ENCODE peak calls at places on chromosomes 6 and 20, in nine cellular contexts. One of them, this sample, is unnamed.

GRCh38 chr6:87766211-87766610 is 64.2 kb upstream of the AKIRIN2 start:
- DNase-seq in naive thymus-derived CD8-positive, alpha-beta T cell: no peak
- DNase-seq in NCI-H1092 treated with DMSO at 0.1 percent for 48 hours: no peak
- DNase-seq in EL: no peak
- DNase-seq in lung microvascular endothelial cell: no peak
- DNase-seq in CD4-positive, alpha-beta memory T cell: no peak
- DNase-seq in SK-MEL-5: no peak
- DNase-seq in NCI-H748 treated with DMSO at 0.1 percent for 48 hours: no peak
- DNase-seq in GF-D8: no peak
- DNase-seq in this sample: no peak

GRCh38 chr6:3330199-3330598 is 71.5 kb downstream of the PSMG4 start:
- DNase-seq in naive thymus-derived CD8-positive, alpha-beta T cell: no peak
- DNase-seq in CD4-positive, alpha-beta memory T cell: no peak
- DNase-seq in EL: no peak
- DNase-seq in NCI-H1092 treated with DMSO at 0.1 percent for 48 hours: no peak
- DNase-seq in SK-MEL-5: no peak
- DNase-seq in NCI-H748 treated with DMSO at 0.1 percent for 48 hours: no peak
- DNase-seq in GF-D8: no peak
- DNase-seq in lung microvascular endothelial cell: no peak
- DNase-seq in this sample: no peak

GRCh38 chr6:69796627-69797390 is at the start of gene LMBRD1:
- DNase-seq in naive thymus-derived CD8-positive, alpha-beta T cell: peak
- DNase-seq in EL: peak
- DNase-seq in NCI-H1092 treated with DMSO at 0.1 percent for 48 hours: peak
- DNase-seq in NCI-H748 treated with DMSO at 0.1 percent for 48 hours: peak
- DNase-seq in SK-MEL-5: peak
- DNase-seq in CD4-positive, alpha-beta memory T cell: peak
- DNase-seq in GF-D8: peak
- DNase-seq in lung microvascular endothelial cell: peak
- DNase-seq in this sample: peak

GRCh38 chr6:119361209-119361608 is 11.6 kb upstream of the MAN1A1 start:
- DNase-seq in lung microvascular endothelial cell: no peak
- DNase-seq in NCI-H1092 treated with DMSO at 0.1 percent for 48 hours: no peak
- DNase-seq in NCI-H748 treated with DMSO at 0.1 percent for 48 hours: no peak
- DNase-seq in EL: no peak
- DNase-seq in CD4-positive, alpha-beta memory T cell: no peak
- DNase-seq in SK-MEL-5: no peak
- DNase-seq in GF-D8: no peak
- DNase-seq in naive thymus-derived CD8-positive, alpha-beta T cell: no peak
- DNase-seq in this sample: no peak

GRCh38 chr20:33701629-33702450 is 15.7 kb upstream of the E2F1 start:
- DNase-seq in lung microvascular endothelial cell: no peak
- DNase-seq in GF-D8: no peak
- DNase-seq in CD4-positive, alpha-beta memory T cell: no peak
- DNase-seq in EL: no peak
- DNase-seq in NCI-H1092 treated with DMSO at 0.1 percent for 48 hours: no peak
- DNase-seq in SK-MEL-5: no peak
- DNase-seq in NCI-H748 treated with DMSO at 0.1 percent for 48 hours: no peak
- DNase-seq in naive thymus-derived CD8-positive, alpha-beta T cell: no peak
- DNase-seq in this sample: no peak

GRCh38 chr6:98931710-98932109 is 16.0 kb downstream of the FBXL4 start:
- DNase-seq in EL: no peak
- DNase-seq in SK-MEL-5: no peak
- DNase-seq in naive thymus-derived CD8-positive, alpha-beta T cell: no peak
- DNase-seq in NCI-H1092 treated with DMSO at 0.1 percent for 48 hours: peak
- DNase-seq in NCI-H748 treated with DMSO at 0.1 percent for 48 hours: no peak
- DNase-seq in lung microvascular endothelial cell: no peak
- DNase-seq in GF-D8: no peak
- DNase-seq in CD4-positive, alpha-beta memory T cell: no peak
- DNase-seq in this sample: no peak

GRCh38 chr6:1059596-1059995 is 252.3 kb upstream of the FOXQ1 start:
- DNase-seq in SK-MEL-5: peak
- DNase-seq in CD4-positive, alpha-beta memory T cell: no peak
- DNase-seq in EL: no peak
- DNase-seq in lung microvascular endothelial cell: no peak
- DNase-seq in NCI-H748 treated with DMSO at 0.1 percent for 48 hours: no peak
- DNase-seq in NCI-H1092 treated with DMSO at 0.1 percent for 48 hours: no peak
- DNase-seq in GF-D8: no peak
- DNase-seq in naive thymus-derived CD8-positive, alpha-beta T cell: no peak
- DNase-seq in this sample: no peak

GRCh38 chr6:74431873-74432272 is 735.9 kb downstream of the CD109 start:
- DNase-seq in GF-D8: no peak
- DNase-seq in NCI-H748 treated with DMSO at 0.1 percent for 48 hours: no peak
- DNase-seq in naive thymus-derived CD8-positive, alpha-beta T cell: no peak
- DNase-seq in NCI-H1092 treated with DMSO at 0.1 percent for 48 hours: no peak
- DNase-seq in EL: peak
- DNase-seq in SK-MEL-5: no peak
- DNase-seq in CD4-positive, alpha-beta memory T cell: no peak
- DNase-seq in lung microvascular endothelial cell: no peak
- DNase-seq in this sample: no peak

GRCh38 chr20:35901678-35902544 is 52.4 kb downstream of the SCAND1 start:
- DNase-seq in EL: peak
- DNase-seq in NCI-H748 treated with DMSO at 0.1 percent for 48 hours: no peak
- DNase-seq in lung microvascular endothelial cell: peak
- DNase-seq in SK-MEL-5: no peak
- DNase-seq in CD4-positive, alpha-beta memory T cell: no peak
- DNase-seq in GF-D8: peak
- DNase-seq in NCI-H1092 treated with DMSO at 0.1 percent for 48 hours: no peak
- DNase-seq in naive thymus-derived CD8-positive, alpha-beta T cell: no peak
- DNase-seq in this sample: peak

GRCh38 chr20:276620-277495 is 13.7 kb downstream of the C20orf96 start:
- DNase-seq in lung microvascular endothelial cell: no peak
- DNase-seq in CD4-positive, alpha-beta memory T cell: no peak
- DNase-seq in NCI-H748 treated with DMSO at 0.1 percent for 48 hours: no peak
- DNase-seq in GF-D8: no peak
- DNase-seq in EL: no peak
- DNase-seq in NCI-H1092 treated with DMSO at 0.1 percent for 48 hours: no peak
- DNase-seq in naive thymus-derived CD8-positive, alpha-beta T cell: no peak
- DNase-seq in SK-MEL-5: no peak
- DNase-seq in this sample: no peak

GRCh38 chr6:53529324-53530036 is 15.4 kb downstream of the GCLC start:
- DNase-seq in NCI-H748 treated with DMSO at 0.1 percent for 48 hours: no peak
- DNase-seq in naive thymus-derived CD8-positive, alpha-beta T cell: no peak
- DNase-seq in EL: no peak
- DNase-seq in NCI-H1092 treated with DMSO at 0.1 percent for 48 hours: no peak
- DNase-seq in SK-MEL-5: no peak
- DNase-seq in CD4-positive, alpha-beta memory T cell: no peak
- DNase-seq in GF-D8: no peak
- DNase-seq in lung microvascular endothelial cell: no peak
- DNase-seq in this sample: no peak

GRCh38 chr6:37693546-37694250 is 4.0 kb downstream of the MDGA1 start:
- DNase-seq in EL: no peak
- DNase-seq in NCI-H748 treated with DMSO at 0.1 percent for 48 hours: no peak
- DNase-seq in SK-MEL-5: no peak
- DNase-seq in GF-D8: no peak
- DNase-seq in NCI-H1092 treated with DMSO at 0.1 percent for 48 hours: no peak
- DNase-seq in naive thymus-derived CD8-positive, alpha-beta T cell: no peak
- DNase-seq in lung microvascular endothelial cell: no peak
- DNase-seq in CD4-positive, alpha-beta memory T cell: no peak
- DNase-seq in this sample: no peak

GRCh38 chr6:20661721-20662120 is 127.5 kb downstream of the CDKAL1 start:
- DNase-seq in GF-D8: no peak
- DNase-seq in NCI-H1092 treated with DMSO at 0.1 percent for 48 hours: no peak
- DNase-seq in NCI-H748 treated with DMSO at 0.1 percent for 48 hours: peak
- DNase-seq in SK-MEL-5: peak
- DNase-seq in naive thymus-derived CD8-positive, alpha-beta T cell: no peak
- DNase-seq in EL: no peak
- DNase-seq in lung microvascular endothelial cell: peak
- DNase-seq in CD4-positive, alpha-beta memory T cell: no peak
- DNase-seq in this sample: peak

GRCh38 chr20:31698803-31699718 is 23.6 kb downstream of the BCL2L1 start:
- DNase-seq in EL: peak
- DNase-seq in naive thymus-derived CD8-positive, alpha-beta T cell: no peak
- DNase-seq in GF-D8: peak
- DNase-seq in NCI-H1092 treated with DMSO at 0.1 percent for 48 hours: no peak
- DNase-seq in CD4-positive, alpha-beta memory T cell: no peak
- DNase-seq in lung microvascular endothelial cell: peak
- DNase-seq in NCI-H748 treated with DMSO at 0.1 percent for 48 hours: no peak
- DNase-seq in SK-MEL-5: peak
- DNase-seq in this sample: peak

GRCh38 chr6:22003219-22003779 is 293.5 kb downstream of the PRL start:
- DNase-seq in NCI-H748 treated with DMSO at 0.1 percent for 48 hours: no peak
- DNase-seq in naive thymus-derived CD8-positive, alpha-beta T cell: no peak
- DNase-seq in lung microvascular endothelial cell: no peak
- DNase-seq in EL: peak
- DNase-seq in SK-MEL-5: peak
- DNase-seq in CD4-positive, alpha-beta memory T cell: no peak
- DNase-seq in NCI-H1092 treated with DMSO at 0.1 percent for 48 hours: no peak
- DNase-seq in GF-D8: no peak
- DNase-seq in this sample: no peak

GRCh38 chr6:39904946-39905639 is 29.2 kb downstream of the MOCS1 start:
- DNase-seq in lung microvascular endothelial cell: no peak
- DNase-seq in NCI-H1092 treated with DMSO at 0.1 percent for 48 hours: no peak
- DNase-seq in naive thymus-derived CD8-positive, alpha-beta T cell: no peak
- DNase-seq in EL: no peak
- DNase-seq in NCI-H748 treated with DMSO at 0.1 percent for 48 hours: no peak
- DNase-seq in GF-D8: no peak
- DNase-seq in SK-MEL-5: no peak
- DNase-seq in CD4-positive, alpha-beta memory T cell: no peak
- DNase-seq in this sample: no peak

This sample was measured in pulmonary artery endothelial cell.